ENCODE peak calls at places on chromosomes 13 and 19, in six cellular contexts. L is C1 segment of cervical spinal cord, Z is fibroblast of mammary gland, G is tibial nerve, J is spleen, E is GM20000. M is an unnamed sample.

GRCh38 chr13:46354143-46355087 is 32.6 kb downstream of the RUBCNL start:
- DNase-seq in L (no peak), G (no peak), E (no peak), Z (peak; percentile 97), J (no peak), M (no peak)

GRCh38 chr13:31749929-31750328 is 10.6 kb downstream of the RXFP2 start:
- DNase-seq in J (no peak), Z (peak; percentile 98), E (no peak), L (no peak), G (no peak), M (no peak)

GRCh38 chr19:46373573-46374359 is 26.9 kb downstream of the PPP5C start:
- DNase-seq in Z (peak; percentile 21), J (no peak), E (no peak), G (no peak), L (no peak), M (peak; percentile 98)

GRCh38 chr19:33294058-33294798 is 8.1 kb downstream of the CEBPA start:
- DNase-seq in G (no peak), E (no peak), L (no peak), Z (no peak), J (peak; percentile 69), M (peak; percentile 21)

GRCh38 chr13:93375491-93375890 is 148.9 kb downstream of the GPC6 start:
- DNase-seq in J (no peak), Z (no peak), E (no peak), L (peak; percentile 5), G (no peak), M (no peak)

GRCh38 chr13:114140131-114140908 is 7.9 kb upstream of the RASA3 start:
- DNase-seq in L (no peak), J (peak; percentile 80), E (no peak), G (no peak), Z (no peak), M (peak; percentile 64)

GRCh38 chr13:52925775-52926285 is 77.4 kb upstream of the PCDH8 start:
- DNase-seq in L (no peak), G (no peak), E (no peak), J (no peak), Z (no peak), M (no peak)

GRCh38 chr19:11421607-11422098 is 2.5 kb upstream of the RGL3 start:
- DNase-seq in J (peak; percentile 85), Z (no peak), E (peak; percentile 88), G (no peak), L (no peak), M (peak; percentile 87)

GRCh38 chr19:10230155-10230903 is 802 bp downstream of the S1PR2 start:
- DNase-seq in Z (no peak), J (peak; percentile 83), G (peak; percentile 41), E (peak; percentile 65), L (peak; percentile 7), M (peak; percentile 85)

GRCh38 chr13:99263386-99263785 is 5.2 kb upstream of the GPR18 start:
- DNase-seq in L (no peak), J (no peak), Z (no peak), E (no peak), G (no peak), M (no peak)

GRCh38 chr19:17184381-17184841 is 30.7 kb upstream of the USE1 start:
- DNase-seq in Z (no peak), E (no peak), J (peak; percentile 89), L (no peak), G (no peak), M (no peak)